ENCODE peak calls at places on chromosomes 2 and 18, in eight cellular contexts. G, Z, F, H, A, Y, O and B are unnamed samples.

GRCh38 chr2:27583390-27583915 is 611 bp downstream of the ZNF512 start:
- DNase-seq in H (no peak), Y (no peak), A (no peak), F (no peak), G (no peak), O (peak), Z (peak), B (no peak)

GRCh38 chr18:13216092-13216582 is 2.4 kb upstream of the LDLRAD4 start:
- DNase-seq in Z (peak), A (peak), H (peak), G (peak), Y (no peak), O (peak), F (no peak), B (peak)

GRCh38 chr2:25257032-25257455 is 84.7 kb downstream of the DNMT3A start:
- DNase-seq in O (peak), Z (peak), A (no peak), H (peak), G (no peak), F (no peak), Y (no peak), B (no peak)

GRCh38 chr18:21295101-21295500 is 53.1 kb downstream of the GREB1L start:
- DNase-seq in Y (no peak), F (no peak), H (no peak), A (no peak), Z (no peak), G (no peak), O (no peak), B (no peak)

GRCh38 chr2:28354920-28355520 is 37.6 kb upstream of the FOSL2 start:
- DNase-seq in G (no peak), Z (no peak), A (peak), H (no peak), Y (no peak), O (no peak), F (no peak), B (no peak)

GRCh38 chr2:183093857-183094657 is 15.5 kb downstream of the DUSP19 start:
- DNase-seq in A (no peak), F (no peak), Y (peak), G (no peak), O (no peak), H (no peak), Z (peak), B (peak)

GRCh38 chr2:79085382-79085781 is 2.4 kb downstream of the REG1B start:
- DNase-seq in H (no peak), Z (no peak), A (no peak), F (no peak), O (no peak), G (no peak), Y (no peak), B (no peak)

GRCh38 chr2:16277117-16277516 is 336.8 kb downstream of the MYCN start:
- DNase-seq in A (no peak), O (no peak), Y (no peak), G (no peak), H (no peak), F (no peak), Z (no peak), B (no peak)

GRCh38 chr18:34647251-34647650 is 62.8 kb upstream of the DTNA start:
- DNase-seq in Z (no peak), A (no peak), O (peak), G (no peak), F (no peak), H (no peak), Y (no peak), B (no peak)

GRCh38 chr18:62877448-62878221 is 162.3 kb downstream of the PHLPP1 start:
- DNase-seq in Z (peak), Y (peak), G (no peak), H (no peak), F (no peak), A (no peak), O (no peak), B (no peak)

GRCh38 chr2:197146995-197147394 is 163.6 kb downstream of the ANKRD44 start:
- DNase-seq in F (no peak), Y (no peak), G (no peak), Z (no peak), A (no peak), O (no peak), H (no peak), B (no peak)

GRCh38 chr2:26556309-26557243 is 78.7 kb upstream of the OTOF start:
- DNase-seq in F (no peak), Z (no peak), G (no peak), Y (no peak), O (no peak), H (no peak), A (peak), B (no peak)

GRCh38 chr18:78980777-78981651 is 1.4 kb downstream of the SALL3 start:
- DNase-seq in Z (peak), O (no peak), F (no peak), Y (no peak), A (no peak), G (no peak), H (no peak), B (no peak)

GRCh38 chr2:38959464-38959863 is 69.8 kb downstream of the ARHGEF33 start:
- DNase-seq in H (no peak), O (no peak), F (no peak), G (no peak), Z (no peak), A (peak), Y (no peak), B (no peak)

GRCh38 chr2:177909962-177910361 is 162.6 kb downstream of the PDE11A start:
- DNase-seq in A (no peak), F (no peak), Y (no peak), H (no peak), G (no peak), O (no peak), Z (no peak), B (no peak)

GRCh38 chr18:59917422-59917821 is 17.6 kb downstream of the PMAIP1 start:
- DNase-seq in O (no peak), Y (peak), F (no peak), A (no peak), G (no peak), Z (no peak), H (no peak), B (peak)

GRCh38 chr18:39037925-39038324 is 1472.3 kb upstream of the CELF4 start:
- DNase-seq in F (no peak), Z (no peak), Y (no peak), A (no peak), H (no peak), G (no peak), O (no peak), B (no peak)

GRCh38 chr2:154194917-154195643 is 323.4 kb downstream of the GALNT13 start:
- DNase-seq in Z (peak), G (no peak), F (no peak), O (no peak), Y (peak), A (no peak), H (no peak), B (no peak)

GRCh38 chr2:238948765-238949641 is 101.1 kb downstream of the TWIST2 start:
- DNase-seq in G (no peak), Z (no peak), Y (peak), O (no peak), H (no peak), F (no peak), A (no peak), B (no peak)

GRCh38 chr18:57845468-57846103 is 42.5 kb upstream of the ATP8B1 start:
- DNase-seq in Y (no peak), Z (peak), F (no peak), G (no peak), O (no peak), H (no peak), A (no peak), B (no peak)

GRCh38 chr2:178420463-178420990 is 30.4 kb downstream of the PRKRA start:
- DNase-seq in O (no peak), A (no peak), H (no peak), Z (no peak), Y (no peak), F (no peak), G (no peak), B (no peak)

GRCh38 chr2:198314559-198315153 is 510.3 kb downstream of the PLCL1 start:
- DNase-seq in Y (peak), A (no peak), H (peak), Z (peak), O (peak), G (no peak), F (peak), B (no peak)

GRCh38 chr2:97664636-97664970 is 759 bp upstream of the ACTR1B start:
- DNase-seq in F (no peak), Y (no peak), G (no peak), A (no peak), O (no peak), H (no peak), Z (no peak), B (no peak)

GRCh38 chr2:212618636-212619035 is 80.0 kb upstream of the ERBB4 start:
- DNase-seq in G (no peak), Y (peak), F (no peak), O (no peak), H (no peak), Z (no peak), A (no peak), B (peak)

GRCh38 chr2:38214209-38214717 is 138.3 kb upstream of the CYP1B1 start:
- DNase-seq in A (no peak), H (no peak), Z (no peak), F (no peak), G (no peak), O (peak), Y (no peak), B (no peak)

GRCh38 chr18:80154293-80154692 is 45.2 kb downstream of the ADNP2 start:
- DNase-seq in G (no peak), Z (no peak), O (no peak), A (no peak), H (no peak), Y (no peak), F (no peak), B (no peak)

GRCh38 chr2:134178109-134178877 is 75.6 kb upstream of the MGAT5 start:
- DNase-seq in G (no peak), H (no peak), Z (no peak), Y (no peak), A (no peak), F (no peak), O (no peak), B (no peak)